ENCODE peak calls at places on chromosome 6, in eight cellular contexts. P is iPS-NIHi11; V is brain microvascular endothelial cell; K is GM04504; G is cardiac fibroblast; X is cardiac muscle cell; Q is stimulated activated CD8-positive, alpha-beta memory T cell treated with anti-CD3 and anti-CD28 coated beads, Interleukin-15, amount 100 ng/mL, for 1 hour; Z is COR-L47. A is an unnamed sample.

GRCh38 chr6:157822221-157823000 is 635 bp upstream of the SNX9 start:
- DNase-seq in P (no peak), V (no peak), K (no peak), G (no peak), X (peak; percentile 44), Q (no peak), Z (no peak), A (no peak)

GRCh38 chr6:31831350-31832215 is 4.0 kb downstream of the HSPA1B start:
- DNase-seq in P (no peak), V (no peak), K (no peak), G (no peak), X (no peak), Q (no peak), Z (no peak), A (no peak)

GRCh38 chr6:161870236-161870901 is 596.5 kb upstream of the AGPAT4 start:
- DNase-seq in P (no peak), V (no peak), K (no peak), G (no peak), X (no peak), Q (no peak), Z (no peak), A (no peak)

GRCh38 chr6:153092082-153093013 is 38.7 kb downstream of the RGS17 start:
- DNase-seq in P (no peak), V (peak; percentile 76), K (peak; percentile 44), G (peak; percentile 84), X (peak; percentile 85), Q (no peak), Z (no peak), A (peak; percentile 90)

GRCh38 chr6:2194643-2195042 is 50.8 kb downstream of the GMDS start:
- DNase-seq in P (no peak), V (no peak), K (no peak), G (no peak), X (no peak), Q (no peak), Z (no peak), A (no peak)

GRCh38 chr6:153511896-153512496 is 380.9 kb upstream of the RGS17 start:
- DNase-seq in P (peak; percentile 45), V (peak; percentile 28), K (peak; percentile 1), G (peak; percentile 55), X (peak; percentile 49), Q (no peak), Z (no peak), A (peak; percentile 19)

GRCh38 chr6:159693894-159694545 is 979 bp upstream of the SOD2 start:
- DNase-seq in P (no peak), V (no peak), K (no peak), G (peak; percentile 56), X (peak; percentile 41), Q (no peak), Z (no peak), A (peak; percentile 62)

GRCh38 chr6:79608334-79609224 is 22.6 kb upstream of the SH3BGRL2 start:
- DNase-seq in P (no peak), V (no peak), K (no peak), G (no peak), X (no peak), Q (no peak), Z (no peak), A (peak; percentile 38)

A was measured in amniotic epithelial cell.